ENCODE peak calls at places on chromosome 6, in eight cellular contexts. H is Peyer's patch, T is substantia nigra, O is heart left ventricle, D is body of pancreas, L is tibial artery, X is RWPE1, C is A549. P is an unnamed sample.

GRCh38 chr6:17269840-17270239 is 11.3 kb upstream of the RBM24 start:
- DNase-seq in H (no peak), T (no peak), O (no peak), D (no peak), L (no peak), X (no peak), C (no peak), P (no peak)

GRCh38 chr6:5851261-5851757 is 155.4 kb downstream of the NRN1 start:
- DNase-seq in H (peak; percentile 80), T (no peak), O (peak; percentile 62), D (peak; percentile 46), L (no peak), X (peak; percentile 39), C (peak; percentile 13), P (peak; percentile 88)

GRCh38 chr6:116450769-116451740 is 10.1 kb upstream of the CALHM6 start:
- DNase-seq in H (no peak), T (no peak), O (no peak), D (no peak), L (no peak), X (no peak), C (no peak), P (peak; percentile 80)

GRCh38 chr6:46949662-46950280 is 28.0 kb upstream of the ADGRF5 start:
- DNase-seq in H (peak; percentile 83), T (no peak), O (peak; percentile 90), D (peak; percentile 34), L (peak; percentile 42), X (no peak), C (no peak), P (no peak)

GRCh38 chr6:39496951-39497350 is 174.4 kb upstream of the KCNK16 start:
- DNase-seq in H (peak; percentile 54), T (no peak), O (peak; percentile 60), D (peak; percentile 13), L (peak; percentile 75), X (no peak), C (no peak), P (no peak)

GRCh38 chr6:12245763-12246720 is 44.1 kb upstream of the EDN1 start:
- DNase-seq in H (no peak), T (no peak), O (no peak), D (no peak), L (no peak), X (no peak), C (no peak), P (no peak)

GRCh38 chr6:20802596-20802995 is 268.3 kb downstream of the CDKAL1 start:
- DNase-seq in H (no peak), T (no peak), O (no peak), D (no peak), L (no peak), X (no peak), C (no peak), P (no peak)

GRCh38 chr6:120736740-120737139 is 597.5 kb downstream of the TBC1D32 start:
- DNase-seq in H (no peak), T (no peak), O (no peak), D (no peak), L (no peak), X (peak; percentile 18), C (no peak), P (no peak)

GRCh38 chr6:25174678-25175077 is 104.5 kb upstream of the CARMIL1 start:
- DNase-seq in H (no peak), T (no peak), O (no peak), D (no peak), L (no peak), X (no peak), C (no peak), P (no peak)

GRCh38 chr6:46032112-46032998 is 16.7 kb upstream of the CLIC5 start:
- DNase-seq in H (no peak), T (no peak), O (no peak), D (no peak), L (no peak), X (no peak), C (no peak), P (no peak)

GRCh38 chr6:87789198-87789899 is 87.3 kb upstream of the AKIRIN2 start:
- DNase-seq in H (peak; percentile 66), T (no peak), O (no peak), D (no peak), L (peak; percentile 35), X (peak; percentile 78), C (peak; percentile 79), P (no peak)

GRCh38 chr6:110976575-110976974 is 5.3 kb upstream of the RPF2 start:
- DNase-seq in H (no peak), T (no peak), O (no peak), D (no peak), L (no peak), X (no peak), C (no peak), P (no peak)

GRCh38 chr6:9789201-9789600 is 625.7 kb downstream of the TFAP2A start:
- DNase-seq in H (no peak), T (no peak), O (no peak), D (no peak), L (no peak), X (no peak), C (no peak), P (no peak)

GRCh38 chr6:5501837-5502236 is 240.5 kb downstream of the FARS2 start:
- DNase-seq in H (no peak), T (no peak), O (peak; percentile 79), D (peak; percentile 16), L (no peak), X (no peak), C (no peak), P (no peak)

GRCh38 chr6:166656269-166657206 is 29.5 kb upstream of the RPS6KA2 start:
- DNase-seq in H (no peak), T (no peak), O (no peak), D (peak; percentile 67), L (no peak), X (no peak), C (no peak), P (no peak)

GRCh38 chr6:79808846-79809245 is 138.5 kb downstream of the ELOVL4 start:
- DNase-seq in H (no peak), T (no peak), O (no peak), D (no peak), L (no peak), X (no peak), C (no peak), P (no peak)

GRCh38 chr6:79813143-79813542 is 134.2 kb downstream of the ELOVL4 start:
- DNase-seq in H (no peak), T (no peak), O (no peak), D (no peak), L (no peak), X (no peak), C (no peak), P (no peak)

GRCh38 chr6:79810878-79811277 is 136.5 kb downstream of the ELOVL4 start:
- DNase-seq in H (no peak), T (no peak), O (no peak), D (no peak), L (no peak), X (no peak), C (no peak), P (no peak)

GRCh38 chr6:79812195-79812594 is 135.2 kb downstream of the ELOVL4 start:
- DNase-seq in H (no peak), T (no peak), O (no peak), D (no peak), L (no peak), X (no peak), C (no peak), P (no peak)

GRCh38 chr6:79810153-79810806 is 137.1 kb downstream of the ELOVL4 start:
- DNase-seq in H (no peak), T (no peak), O (no peak), D (no peak), L (no peak), X (no peak), C (no peak), P (no peak)
- H3K27ac ChIP-seq in H (no peak overlapping the region), T (no peak overlapping the region), O (no peak overlapping the region), D (no peak overlapping the region), L (no peak overlapping the region), X (no peak overlapping the region), C (no peak overlapping the region), P (no peak overlapping the region)

DNA sequence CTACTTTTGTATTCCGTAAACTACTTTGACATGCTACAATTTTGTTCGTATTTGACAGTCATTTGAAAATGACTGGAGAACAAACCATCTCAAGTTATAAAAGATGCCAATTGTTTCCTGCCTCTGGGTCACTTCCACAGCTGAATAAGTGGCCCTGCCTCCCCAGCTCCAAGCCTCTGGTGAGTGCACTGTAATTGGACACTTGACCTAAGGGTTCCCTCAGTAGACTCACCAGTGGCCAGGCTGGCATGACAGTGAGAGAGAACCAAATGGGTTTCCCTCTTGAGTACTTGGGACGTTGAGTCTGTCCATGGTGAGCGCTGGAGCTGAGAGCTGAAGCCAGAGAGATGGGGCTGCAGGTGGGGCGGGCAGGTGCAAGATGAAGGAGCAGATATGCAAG is 57.1 kb downstream of the SLC35D3 start:
- DNase-seq in H (no peak), T (no peak), O (no peak), D (no peak), L (no peak), X (no peak), C (no peak), P (no peak)
- H3K27ac ChIP-seq in H (no peak overlapping the region), T (no peak overlapping the region), O (no peak overlapping the region), D (no peak overlapping the region), L (no peak overlapping the region), X (no peak overlapping the region), C (no peak overlapping the region), P (no peak overlapping the region)

GRCh38 chr6:154469306-154469935 is 41.1 kb downstream of the CNKSR3 start:
- DNase-seq in H (no peak), T (no peak), O (no peak), D (no peak), L (no peak), X (no peak), C (no peak), P (no peak)
- H3K27ac ChIP-seq in H (no peak overlapping the region), T (no peak overlapping the region), O (no peak overlapping the region), D (no peak overlapping the region), L (no peak overlapping the region), X (no peak overlapping the region), C (no peak overlapping the region), P (no peak overlapping the region)

DNA sequence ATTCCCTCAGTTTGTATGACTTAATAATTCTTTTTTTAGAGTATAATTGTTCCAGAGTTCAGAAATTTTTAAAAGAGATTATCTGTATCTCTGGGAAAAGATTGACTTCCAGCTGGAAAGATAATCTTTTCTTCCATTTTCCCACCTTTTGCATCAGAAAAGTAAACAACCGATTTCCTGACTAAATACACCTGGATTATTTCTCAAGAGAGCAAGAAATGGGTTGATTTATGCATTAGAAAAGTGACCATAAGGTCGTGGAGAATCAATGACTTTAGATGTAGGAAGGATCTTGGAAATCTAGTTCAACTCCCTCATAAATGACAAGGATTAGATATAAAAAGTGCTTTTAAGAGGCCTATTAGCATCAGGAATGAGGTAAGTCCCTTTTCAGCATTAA is 79.9 kb downstream of the SGK1 start:
- DNase-seq in H (no peak), T (no peak), O (no peak), D (no peak), L (no peak), X (no peak), C (no peak), P (no peak)
- H3K27ac ChIP-seq in H (no peak overlapping the region), T (no peak overlapping the region), O (peak overlapping the region; percentile 60), D (peak overlapping the region; percentile 81), L (no peak overlapping the region), X (no peak overlapping the region), C (no peak overlapping the region), P (no peak overlapping the region)